ENCODE peak calls at places on chromosome 14, in ten cellular contexts. D, V, O, T, E, I, G, L, U and Z are unnamed samples.

GRCh38 chr14:22994762-22995275 is 12.5 kb upstream of the AJUBA start:
- DNase-seq in V (peak), O (no peak), I (peak), T (peak), D (peak), E (no peak), G (no peak), L (peak), U (no peak), Z (no peak)

GRCh38 chr14:29906256-29906885 is 21.3 kb downstream of the PRKD1 start:
- DNase-seq in T (peak), I (peak), O (peak), E (no peak), D (peak), U (no peak), L (no peak), G (no peak), V (peak), Z (no peak)

GRCh38 chr14:89137514-89138163 is 279.4 kb downstream of the FOXN3 start:
- DNase-seq in V (peak), D (peak), E (no peak), T (peak), G (peak), I (no peak), L (no peak), O (peak), U (no peak), Z (no peak)

GRCh38 chr14:41225433-41225832 is 381.2 kb upstream of the LRFN5 start:
- DNase-seq in I (no peak), U (no peak), T (no peak), D (no peak), V (no peak), O (no peak), L (no peak), G (no peak), E (no peak), Z (no peak)

GRCh38 chr14:31530136-31530535 is 31.1 kb upstream of the NUBPL start:
- DNase-seq in E (no peak), D (peak), L (no peak), U (no peak), I (no peak), V (no peak), O (no peak), G (no peak), T (no peak), Z (no peak)

GRCh38 chr14:50882932-50883826 is 11.3 kb downstream of the ABHD12B start:
- DNase-seq in U (no peak), E (peak), G (no peak), L (no peak), T (no peak), O (peak), V (no peak), I (no peak), D (no peak), Z (no peak)

GRCh38 chr14:51533160-51533559 is 118.5 kb upstream of the FRMD6 start:
- DNase-seq in I (no peak), T (peak), L (no peak), E (no peak), U (no peak), G (no peak), O (no peak), D (peak), V (no peak), Z (no peak)

GRCh38 chr14:65035049-65035448 is 48.4 kb downstream of the FNTB start:
- DNase-seq in T (no peak), D (no peak), L (no peak), U (peak), V (peak), E (no peak), I (no peak), O (peak), G (no peak), Z (no peak)

GRCh38 chr14:74140374-74140850 is 55.7 kb downstream of the LIN52 start:
- DNase-seq in I (peak), L (peak), O (peak), T (no peak), V (peak), E (peak), G (no peak), D (no peak), U (no peak), Z (no peak)

GRCh38 chr14:69879175-69880047 is at the start of gene SMOC1:
- DNase-seq in O (peak), L (no peak), U (peak), D (peak), G (peak), T (peak), I (peak), V (no peak), E (peak), Z (no peak)

GRCh38 chr14:80902608-80903007 is 38.9 kb downstream of the CEP128 start:
- DNase-seq in V (no peak), U (no peak), G (no peak), T (no peak), I (no peak), D (no peak), E (no peak), O (no peak), L (no peak), Z (no peak)
- H3K4me3 ChIP-seq in V (no peak), U (no peak), G (no peak), T (no peak), I (no peak), D (no peak), E (no peak), O (no peak), L (no peak), Z (no peak)

GRCh38 chr14:39988939-39989338 is 556.7 kb upstream of the FBXO33 start:
- DNase-seq in D (no peak), O (no peak), U (no peak), T (peak), E (no peak), V (no peak), L (peak), G (no peak), I (no peak), Z (no peak)
- TF ChIP-seq CTCF in D (peak), O (peak), U (peak), T (peak), E (no peak), V (no peak), L (peak), G (peak), I (no peak), Z (peak)

DNA sequence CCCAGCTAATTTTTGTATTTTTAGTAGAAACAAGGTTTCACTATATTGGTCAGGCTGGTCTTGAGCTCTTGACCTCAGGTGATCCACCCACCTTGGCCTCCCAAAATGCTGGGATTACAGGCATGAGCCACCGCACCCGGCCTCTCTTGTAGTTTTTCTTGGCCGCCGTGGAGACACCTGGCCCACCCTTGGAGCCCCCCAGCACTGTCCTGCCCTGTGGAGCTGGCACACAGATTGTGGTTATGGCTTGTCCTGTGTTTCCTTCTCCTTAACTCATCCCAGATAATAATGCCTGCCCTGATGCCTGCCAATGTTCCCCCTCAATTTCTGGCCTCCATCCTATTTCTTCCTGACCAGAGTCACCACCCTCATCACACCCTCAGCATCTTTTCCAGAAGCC is 57.9 kb downstream of the CHGA start:
- DNase-seq in E (no peak), L (no peak), D (no peak), T (no peak), G (no peak), O (no peak), U (no peak), V (no peak), I (no peak), Z (no peak)
- H3K4me3 ChIP-seq in E (no peak), L (no peak), D (no peak), T (no peak), G (no peak), O (no peak), U (no peak), V (no peak), I (no peak), Z (no peak)

DNA sequence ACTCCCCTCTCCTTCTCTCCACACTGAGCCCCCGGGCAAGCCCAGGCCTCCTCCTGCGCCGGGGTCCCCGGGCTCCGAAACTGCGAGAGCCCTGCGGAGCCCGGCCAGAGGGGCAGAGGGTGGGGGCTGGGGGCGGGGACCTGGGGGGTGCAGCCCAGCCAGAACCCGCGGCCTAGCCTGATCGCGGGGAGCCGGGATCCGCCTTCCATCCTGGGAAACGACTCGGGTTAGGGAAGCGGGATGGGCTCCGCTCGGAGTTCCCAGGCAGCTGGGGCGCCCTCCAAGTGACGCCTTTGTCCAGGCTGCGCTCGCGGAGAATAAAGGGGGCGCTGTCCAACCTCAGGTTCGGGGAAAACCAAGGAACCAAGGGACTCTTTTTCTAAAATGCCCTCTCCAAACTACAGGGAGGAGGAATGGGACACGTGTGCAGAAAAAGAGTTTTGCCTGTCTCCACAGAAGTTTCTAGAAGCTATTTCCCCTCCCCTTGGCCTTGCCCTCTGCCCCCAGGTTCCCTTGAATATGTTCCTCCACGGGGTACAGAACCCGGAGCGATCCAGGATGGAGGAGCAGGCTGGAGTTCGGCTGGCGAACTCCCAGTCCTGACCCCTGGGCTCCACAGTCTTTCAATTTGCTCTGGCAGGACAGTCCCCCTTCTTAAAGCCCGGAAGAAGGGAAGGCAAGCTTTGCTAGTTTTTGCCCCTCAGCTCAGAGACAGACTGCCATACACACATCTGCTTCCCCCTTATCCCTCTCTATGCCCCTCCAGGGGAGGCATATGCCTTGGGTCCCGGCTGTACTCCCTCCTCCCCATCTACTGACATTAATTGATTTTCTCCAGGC is 13.9 kb downstream of the NKX2-1 start:
- DNase-seq in L (no peak), V (no peak), I (no peak), O (no peak), D (no peak), U (no peak), E (no peak), G (no peak), T (no peak), Z (no peak)
- TF ChIP-seq CTCF in L (no peak), V (no peak), I (no peak), O (no peak), D (no peak), U (no peak), E (no peak), G (peak), T (no peak), Z (no peak)

DNA sequence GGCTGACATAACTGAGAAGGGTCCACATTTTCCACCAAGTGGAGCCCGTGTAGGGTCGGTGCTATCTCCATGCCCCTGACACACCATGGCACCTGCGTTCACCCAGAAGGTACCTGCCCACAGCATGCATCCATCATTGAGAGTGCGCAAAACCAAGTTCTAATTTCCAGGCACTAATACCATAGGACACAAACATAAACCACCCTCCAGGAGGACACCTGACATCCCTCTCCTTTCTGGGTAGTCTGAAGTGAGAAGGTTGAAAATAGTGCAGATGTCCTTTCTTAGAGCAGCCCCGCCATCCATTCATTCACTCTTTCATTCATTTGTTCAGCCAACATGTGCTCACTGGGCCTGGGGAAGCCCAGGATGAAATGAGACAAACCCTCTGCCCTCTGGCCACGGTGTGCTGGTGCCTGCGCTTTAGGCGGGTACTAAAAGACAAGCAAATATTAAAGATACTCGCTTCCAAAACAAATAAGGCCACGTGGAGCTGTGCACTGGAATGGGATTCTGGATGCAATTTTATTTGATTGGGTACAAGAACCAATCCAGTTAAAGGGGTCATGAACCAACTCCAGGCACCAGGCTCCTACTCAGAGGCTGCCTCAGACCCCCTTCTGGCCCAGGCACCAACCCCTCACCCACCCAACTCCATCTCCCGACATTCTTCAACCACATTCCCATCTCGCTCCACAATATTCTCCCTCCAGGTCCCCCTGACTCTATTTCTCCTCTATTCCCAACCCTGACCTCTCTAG is 1.2 kb downstream of the TTC7B start:
- DNase-seq in O (no peak), D (no peak), T (no peak), G (no peak), L (no peak), U (no peak), E (no peak), I (no peak), V (no peak), Z (no peak)
- H3K4me3 ChIP-seq in O (peak), D (peak), T (peak), G (peak), L (no peak), U (peak), E (peak), I (peak), V (peak), Z (no peak)